ENCODE peak calls at places on chromosomes 4 and X, in nine cellular contexts. One of them, this sample, is unnamed.

GRCh38 chrX:154012336-154012991 is 7.2 kb downstream of the IRAK1 start:
- DNase-seq in psoas muscle: peak; percentile 22
- DNase-seq in endothelial cell of umbilical vein: no peak
- DNase-seq in esophagus squamous epithelium: no peak
- DNase-seq in GM23248: no peak
- DNase-seq in sigmoid colon: no peak
- DNase-seq in colonic mucosa: no peak
- DNase-seq in hepatocyte: no peak
- DNase-seq in pancreas: no peak
- DNase-seq in this sample: no peak

GRCh38 chr4:101171747-101172146 is 175.6 kb downstream of the PPP3CA start:
- DNase-seq in psoas muscle: no peak
- DNase-seq in endothelial cell of umbilical vein: peak; percentile 46
- DNase-seq in esophagus squamous epithelium: no peak
- DNase-seq in GM23248: peak; percentile 59
- DNase-seq in sigmoid colon: no peak
- DNase-seq in colonic mucosa: no peak
- DNase-seq in hepatocyte: no peak
- DNase-seq in pancreas: no peak
- DNase-seq in this sample: no peak

GRCh38 chr4:128358231-128358902 is 70.8 kb upstream of the PGRMC2 start:
- DNase-seq in psoas muscle: no peak
- DNase-seq in endothelial cell of umbilical vein: no peak
- DNase-seq in esophagus squamous epithelium: no peak
- DNase-seq in GM23248: peak; percentile 78
- DNase-seq in sigmoid colon: no peak
- DNase-seq in colonic mucosa: no peak
- DNase-seq in hepatocyte: peak; percentile 46
- DNase-seq in pancreas: no peak
- DNase-seq in this sample: no peak

GRCh38 chr4:97910005-97910404 is 233.3 kb downstream of the STPG2 start:
- DNase-seq in psoas muscle: no peak
- DNase-seq in endothelial cell of umbilical vein: no peak
- DNase-seq in esophagus squamous epithelium: no peak
- DNase-seq in GM23248: no peak
- DNase-seq in sigmoid colon: no peak
- DNase-seq in colonic mucosa: no peak
- DNase-seq in hepatocyte: peak; percentile 20
- DNase-seq in pancreas: no peak
- DNase-seq in this sample: no peak

GRCh38 chrX:153955451-153955732 is 10.9 kb upstream of the RENBP start:
- DNase-seq in psoas muscle: no peak
- DNase-seq in endothelial cell of umbilical vein: no peak
- DNase-seq in esophagus squamous epithelium: no peak
- DNase-seq in GM23248: no peak
- DNase-seq in sigmoid colon: no peak
- DNase-seq in colonic mucosa: no peak
- DNase-seq in hepatocyte: no peak
- DNase-seq in pancreas: no peak
- DNase-seq in this sample: no peak

GRCh38 chrX:71997320-71997719 is 86.7 kb downstream of the NHSL2 start:
- DNase-seq in psoas muscle: no peak
- DNase-seq in endothelial cell of umbilical vein: no peak
- DNase-seq in esophagus squamous epithelium: no peak
- DNase-seq in GM23248: no peak
- DNase-seq in sigmoid colon: no peak
- DNase-seq in colonic mucosa: no peak
- DNase-seq in hepatocyte: no peak
- DNase-seq in pancreas: no peak
- DNase-seq in this sample: no peak

GRCh38 chrX:56764153-56764974 is 35.3 kb downstream of the NBDY start:
- DNase-seq in psoas muscle: peak; percentile 90
- DNase-seq in endothelial cell of umbilical vein: peak; percentile 64
- DNase-seq in esophagus squamous epithelium: no peak
- DNase-seq in GM23248: peak; percentile 75
- DNase-seq in sigmoid colon: peak; percentile 91
- DNase-seq in colonic mucosa: peak; percentile 89
- DNase-seq in hepatocyte: peak; percentile 74
- DNase-seq in pancreas: peak; percentile 80
- DNase-seq in this sample: peak; percentile 20

GRCh38 chr4:187238646-187239045 is 515.0 kb upstream of the FAT1 start:
- DNase-seq in psoas muscle: no peak
- DNase-seq in endothelial cell of umbilical vein: no peak
- DNase-seq in esophagus squamous epithelium: no peak
- DNase-seq in GM23248: no peak
- DNase-seq in sigmoid colon: no peak
- DNase-seq in colonic mucosa: no peak
- DNase-seq in hepatocyte: no peak
- DNase-seq in pancreas: no peak
- DNase-seq in this sample: no peak

GRCh38 chrX:10486373-10486772 is 134.0 kb downstream of the MID1 start:
- DNase-seq in psoas muscle: no peak
- DNase-seq in endothelial cell of umbilical vein: peak; percentile 38
- DNase-seq in esophagus squamous epithelium: no peak
- DNase-seq in GM23248: peak; percentile 89
- DNase-seq in sigmoid colon: peak; percentile 59
- DNase-seq in colonic mucosa: no peak
- DNase-seq in hepatocyte: no peak
- DNase-seq in pancreas: no peak
- DNase-seq in this sample: no peak

GRCh38 chrX:100994352-100995281 is 25.1 kb downstream of the ARL13A start:
- DNase-seq in psoas muscle: no peak
- DNase-seq in endothelial cell of umbilical vein: peak; percentile 41
- DNase-seq in esophagus squamous epithelium: no peak
- DNase-seq in GM23248: peak; percentile 43
- DNase-seq in sigmoid colon: no peak
- DNase-seq in colonic mucosa: no peak
- DNase-seq in hepatocyte: peak; percentile 51
- DNase-seq in pancreas: no peak
- DNase-seq in this sample: no peak

GRCh38 chrX:78111140-78111931 is 7.3 kb downstream of the PGK1 start:
- DNase-seq in psoas muscle: no peak
- DNase-seq in endothelial cell of umbilical vein: no peak
- DNase-seq in esophagus squamous epithelium: no peak
- DNase-seq in GM23248: no peak
- DNase-seq in sigmoid colon: no peak
- DNase-seq in colonic mucosa: peak; percentile 40
- DNase-seq in hepatocyte: no peak
- DNase-seq in pancreas: no peak
- DNase-seq in this sample: no peak

DNA sequence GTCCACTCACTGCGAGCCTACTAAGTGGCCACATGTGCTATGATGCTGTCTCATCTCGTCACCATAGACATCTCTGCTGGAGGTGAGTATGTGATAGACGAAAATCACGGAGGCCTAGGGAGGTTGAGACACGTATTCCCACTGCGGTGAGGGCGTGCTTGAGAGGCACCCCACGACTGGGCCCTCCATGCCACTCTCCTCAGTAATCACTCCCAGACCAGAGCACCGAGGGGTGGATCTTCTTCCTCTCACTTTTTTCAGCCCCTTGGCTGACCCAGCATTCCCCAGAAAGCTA is 29.0 kb downstream of the AFAP1 start:
- DNase-seq in psoas muscle: no peak
- DNase-seq in endothelial cell of umbilical vein: no peak
- DNase-seq in esophagus squamous epithelium: no peak
- DNase-seq in GM23248: no peak
- DNase-seq in sigmoid colon: no peak
- DNase-seq in colonic mucosa: no peak
- DNase-seq in hepatocyte: no peak
- DNase-seq in pancreas: no peak
- DNase-seq in this sample: no peak
- H3K4me3 ChIP-seq in psoas muscle: no peak overlapping the region
- H3K4me3 ChIP-seq in endothelial cell of umbilical vein: no peak overlapping the region
- H3K4me3 ChIP-seq in esophagus squamous epithelium: peak overlapping the region; percentile 6
- H3K4me3 ChIP-seq in GM23248: peak overlapping the region; percentile 60
- H3K4me3 ChIP-seq in sigmoid colon: peak overlapping the region; percentile 18
- H3K4me3 ChIP-seq in colonic mucosa: no peak overlapping the region
- H3K4me3 ChIP-seq in hepatocyte: no peak overlapping the region
- H3K4me3 ChIP-seq in pancreas: no peak overlapping the region
- H3K4me3 ChIP-seq in this sample: no peak overlapping the region

DNA sequence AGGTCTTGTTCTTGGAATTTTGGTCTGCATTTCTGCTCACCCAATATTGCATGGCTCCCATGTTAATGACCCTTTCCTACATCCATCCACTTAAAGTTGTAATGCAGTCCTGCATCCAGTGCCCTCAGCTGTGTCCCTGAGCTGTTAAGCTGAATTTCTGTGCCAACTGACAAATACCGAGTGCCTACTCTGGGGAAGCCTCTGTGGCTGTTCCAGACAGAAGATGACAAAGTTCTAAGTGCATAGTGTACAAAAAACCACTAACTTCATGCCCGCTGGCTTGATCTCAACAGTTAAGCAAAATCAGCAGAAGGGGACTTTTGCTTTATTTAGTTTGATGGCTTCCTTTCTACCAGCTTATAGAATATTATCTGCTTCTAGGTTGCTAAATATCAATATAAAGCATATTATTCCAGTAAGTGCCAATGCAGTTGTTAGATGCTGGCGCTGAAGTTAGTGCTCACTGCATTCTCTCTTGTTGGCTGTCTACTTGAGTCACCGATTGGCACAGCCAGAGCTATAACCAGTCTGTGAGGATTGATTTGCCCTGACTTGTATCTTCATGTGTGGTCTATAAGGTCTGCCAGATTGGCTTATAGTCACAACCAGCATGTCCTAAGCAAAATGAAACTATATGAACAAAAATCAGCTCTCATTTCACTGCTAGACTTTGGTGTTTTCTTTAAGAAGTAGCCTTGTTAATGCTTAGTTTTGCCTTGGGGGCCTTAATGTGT is 98.9 kb downstream of the KLHL8 start:
- DNase-seq in psoas muscle: no peak
- DNase-seq in endothelial cell of umbilical vein: no peak
- DNase-seq in esophagus squamous epithelium: no peak
- DNase-seq in GM23248: peak; percentile 65
- DNase-seq in sigmoid colon: no peak
- DNase-seq in colonic mucosa: no peak
- DNase-seq in hepatocyte: no peak
- DNase-seq in pancreas: no peak
- DNase-seq in this sample: no peak
- H3K4me1 ChIP-seq in psoas muscle: peaks cover 69% of the 10 kb centered on the region
- H3K4me1 ChIP-seq in endothelial cell of umbilical vein: peaks cover 21% of the 10 kb centered on the region
- H3K4me1 ChIP-seq in esophagus squamous epithelium: peaks cover 78% of the 10 kb centered on the region
- H3K4me1 ChIP-seq in GM23248: peaks cover 9% of the 10 kb centered on the region
- H3K4me1 ChIP-seq in sigmoid colon: no peaks in the 10 kb centered on the region
- H3K4me1 ChIP-seq in colonic mucosa: no peaks in the 10 kb centered on the region
- H3K4me1 ChIP-seq in hepatocyte: peaks cover 14% of the 10 kb centered on the region
- H3K4me1 ChIP-seq in pancreas: peaks cover 6% of the 10 kb centered on the region
- H3K4me1 ChIP-seq in this sample: no peaks in the 10 kb centered on the region

DNA sequence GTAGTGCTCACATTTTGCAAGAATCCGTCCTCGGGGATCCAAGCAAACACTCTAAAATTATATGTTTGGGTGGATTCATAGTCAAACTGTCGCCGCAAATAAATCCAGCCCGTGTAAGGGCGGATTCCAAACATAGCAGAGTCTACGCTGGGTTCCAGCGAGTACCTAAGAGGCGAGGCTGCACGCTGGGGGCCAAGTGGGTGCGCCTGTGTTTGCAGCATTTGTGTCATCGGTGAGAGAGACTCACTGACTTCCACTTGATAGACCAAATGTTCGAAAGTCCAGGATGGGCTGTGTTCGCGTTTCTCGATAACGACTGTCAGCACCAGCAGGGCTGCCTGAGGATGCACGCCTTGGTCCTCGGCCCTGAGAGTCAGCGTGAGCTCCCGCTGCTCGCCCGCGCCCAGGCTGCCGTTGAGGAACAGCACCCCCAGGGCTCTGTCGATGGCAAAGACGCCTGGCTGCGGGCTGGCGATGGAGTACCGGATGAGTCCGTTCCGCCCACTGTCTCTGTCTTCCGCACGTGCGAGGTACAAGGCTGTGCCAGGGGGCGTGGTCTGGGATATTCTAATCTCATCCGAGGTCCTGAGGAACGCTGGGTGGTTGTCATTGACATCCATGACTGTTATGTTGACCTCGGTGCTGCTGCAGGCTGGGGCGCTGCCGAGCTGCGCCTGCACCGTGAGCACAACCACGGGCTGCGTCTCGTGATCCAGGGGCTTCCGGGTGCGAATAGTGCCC is 158.7 kb downstream of the DCHS2 start:
- DNase-seq in psoas muscle: peak; percentile 49
- DNase-seq in endothelial cell of umbilical vein: no peak
- DNase-seq in esophagus squamous epithelium: no peak
- DNase-seq in GM23248: no peak
- DNase-seq in sigmoid colon: peak; percentile 74
- DNase-seq in colonic mucosa: peak; percentile 20
- DNase-seq in hepatocyte: peak; percentile 80
- DNase-seq in pancreas: no peak
- DNase-seq in this sample: peak; percentile 25
- H3K4me3 ChIP-seq in psoas muscle: no peak overlapping the region
- H3K4me3 ChIP-seq in endothelial cell of umbilical vein: no peak overlapping the region
- H3K4me3 ChIP-seq in esophagus squamous epithelium: peak overlapping the region; percentile 33
- H3K4me3 ChIP-seq in GM23248: no peak overlapping the region
- H3K4me3 ChIP-seq in sigmoid colon: peak overlapping the region; percentile 42
- H3K4me3 ChIP-seq in colonic mucosa: peak overlapping the region; percentile 19
- H3K4me3 ChIP-seq in hepatocyte: peak overlapping the region; percentile 34
- H3K4me3 ChIP-seq in pancreas: no peak overlapping the region
- H3K4me3 ChIP-seq in this sample: peak overlapping the region; percentile 44

GRCh38 chr4:2595436-2595835 is 59.0 kb downstream of the FAM193A start:
- DNase-seq in psoas muscle: no peak
- DNase-seq in endothelial cell of umbilical vein: no peak
- DNase-seq in esophagus squamous epithelium: no peak
- DNase-seq in GM23248: no peak
- DNase-seq in sigmoid colon: no peak
- DNase-seq in colonic mucosa: no peak
- DNase-seq in hepatocyte: no peak
- DNase-seq in pancreas: no peak
- DNase-seq in this sample: no peak

GRCh38 chr4:2593003-2593402 is 56.6 kb downstream of the FAM193A start:
- DNase-seq in psoas muscle: no peak
- DNase-seq in endothelial cell of umbilical vein: no peak
- DNase-seq in esophagus squamous epithelium: no peak
- DNase-seq in GM23248: no peak
- DNase-seq in sigmoid colon: no peak
- DNase-seq in colonic mucosa: no peak
- DNase-seq in hepatocyte: no peak
- DNase-seq in pancreas: no peak
- DNase-seq in this sample: no peak

GRCh38 chr4:2596153-2596552 is 59.7 kb downstream of the FAM193A start:
- DNase-seq in psoas muscle: no peak
- DNase-seq in endothelial cell of umbilical vein: no peak
- DNase-seq in esophagus squamous epithelium: no peak
- DNase-seq in GM23248: no peak
- DNase-seq in sigmoid colon: no peak
- DNase-seq in colonic mucosa: peak; percentile 72
- DNase-seq in hepatocyte: no peak
- DNase-seq in pancreas: no peak
- DNase-seq in this sample: no peak

GRCh38 chr4:2591189-2591588 is 54.7 kb downstream of the FAM193A start:
- DNase-seq in psoas muscle: no peak
- DNase-seq in endothelial cell of umbilical vein: peak; percentile 31
- DNase-seq in esophagus squamous epithelium: no peak
- DNase-seq in GM23248: peak; percentile 3
- DNase-seq in sigmoid colon: no peak
- DNase-seq in colonic mucosa: no peak
- DNase-seq in hepatocyte: no peak
- DNase-seq in pancreas: no peak
- DNase-seq in this sample: no peak

DNA sequence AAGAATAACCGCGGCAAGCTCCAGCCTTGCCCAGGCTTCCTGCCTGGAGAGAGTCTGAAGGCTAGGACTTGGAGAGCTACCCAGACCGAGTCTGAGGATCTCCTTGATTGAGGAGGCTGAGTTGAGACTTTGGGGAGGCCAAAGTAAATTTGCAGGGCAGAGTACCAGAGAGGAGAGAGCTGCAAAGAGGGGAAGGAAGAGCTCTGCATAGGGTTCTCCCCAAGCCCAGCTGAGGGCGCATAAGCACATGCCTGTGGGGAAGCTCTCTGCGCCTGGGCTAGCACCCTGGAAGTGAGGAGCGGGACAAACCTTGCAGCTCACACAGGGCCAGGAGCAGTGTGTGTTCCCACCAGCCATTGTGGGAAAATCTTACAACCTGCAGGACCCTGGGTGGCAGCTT is 56.1 kb downstream of the FAM193A start:
- DNase-seq in psoas muscle: no peak
- DNase-seq in endothelial cell of umbilical vein: no peak
- DNase-seq in esophagus squamous epithelium: no peak
- DNase-seq in GM23248: no peak
- DNase-seq in sigmoid colon: no peak
- DNase-seq in colonic mucosa: no peak
- DNase-seq in hepatocyte: no peak
- DNase-seq in pancreas: no peak
- DNase-seq in this sample: no peak
- H3K4me1 ChIP-seq in psoas muscle: peaks cover 82% of the 10 kb centered on the region
- H3K4me1 ChIP-seq in endothelial cell of umbilical vein: no peaks in the 10 kb centered on the region
- H3K4me1 ChIP-seq in esophagus squamous epithelium: peaks cover 87% of the 10 kb centered on the region
- H3K4me1 ChIP-seq in GM23248: peaks cover 10% of the 10 kb centered on the region
- H3K4me1 ChIP-seq in sigmoid colon: no peaks in the 10 kb centered on the region
- H3K4me1 ChIP-seq in colonic mucosa: peaks cover 7% of the 10 kb centered on the region
- H3K4me1 ChIP-seq in hepatocyte: peaks cover 23% of the 10 kb centered on the region
- H3K4me1 ChIP-seq in pancreas: peaks cover 21% of the 10 kb centered on the region
- H3K4me1 ChIP-seq in this sample: peaks cover 39% of the 10 kb centered on the region

This sample was measured in CD8-positive, alpha-beta memory T cell.